ENCODE peak calls at places on chromosomes 16 and 17, in eight cellular contexts. W, S, U, Z, E, M, H and J are unnamed samples.

GRCh38 chr17:44133918-44134476 is 7.7 kb upstream of the HROB start:
- DNase-seq in Z (no peak), M (no peak), U (no peak), E (no peak), H (no peak), W (no peak), S (no peak), J (no peak)

GRCh38 chr17:13046361-13046760 is 28.5 kb upstream of the ELAC2 start:
- DNase-seq in U (no peak), M (no peak), S (no peak), W (no peak), Z (no peak), H (no peak), E (no peak), J (no peak)

GRCh38 chr17:62096401-62096670 is 31.3 kb upstream of the MED13 start:
- DNase-seq in M (no peak), U (no peak), H (no peak), W (no peak), Z (no peak), S (no peak), E (no peak), J (no peak)

GRCh38 chr17:45577571-45578279 is 87.2 kb upstream of the PLEKHM1 start:
- DNase-seq in U (no peak), E (no peak), H (no peak), M (no peak), W (no peak), S (no peak), Z (no peak), J (no peak)

GRCh38 chr16:50252874-50253510 is 13.4 kb upstream of the ADCY7 start:
- DNase-seq in W (no peak), S (no peak), H (no peak), U (no peak), E (no peak), M (no peak), Z (no peak), J (no peak)

GRCh38 chr16:86046026-86046713 is 147.2 kb downstream of the IRF8 start:
- DNase-seq in U (no peak), Z (no peak), M (no peak), S (no peak), H (no peak), W (no peak), E (no peak), J (no peak)

GRCh38 chr16:54094641-54095040 is 191.9 kb downstream of the IRX3 start:
- DNase-seq in E (no peak), M (no peak), W (no peak), Z (no peak), S (no peak), U (no peak), H (no peak), J (no peak)

GRCh38 chr17:6475411-6475810 is 31.2 kb downstream of the PIMREG start:
- DNase-seq in S (no peak), E (no peak), U (no peak), Z (no peak), W (no peak), H (no peak), M (no peak), J (no peak)

GRCh38 chr16:3171855-3172593 is 16.0 kb upstream of the OR1F1 start:
- DNase-seq in Z (no peak), U (no peak), H (no peak), M (no peak), S (peak; percentile 59), E (peak; percentile 40), W (no peak), J (no peak)

GRCh38 chr16:49542391-49542891 is 168.8 kb downstream of the C16orf78 start:
- DNase-seq in U (no peak), S (no peak), Z (no peak), H (no peak), M (no peak), W (no peak), E (no peak), J (peak; percentile 37)

GRCh38 chr17:69637399-69638165 is 223.1 kb downstream of the MAP2K6 start:
- DNase-seq in H (no peak), Z (peak; percentile 39), W (peak; percentile 33), M (no peak), S (no peak), E (no peak), U (no peak), J (peak; percentile 74)

GRCh38 chr17:15398291-15398690 is 56.9 kb upstream of the TEKT3 start:
- DNase-seq in Z (no peak), H (no peak), M (peak; percentile 49), W (no peak), U (peak; percentile 76), S (no peak), E (no peak), J (peak; percentile 66)

GRCh38 chr16:30005341-30006094 is 5.3 kb downstream of the DOC2A start:
- DNase-seq in S (no peak), H (no peak), M (peak; percentile 10), W (no peak), Z (peak; percentile 69), U (peak; percentile 73), E (peak; percentile 27), J (no peak)

GRCh38 chr17:28118362-28118761 is 75.9 kb downstream of the NLK start:
- DNase-seq in E (no peak), W (no peak), U (no peak), Z (no peak), H (no peak), M (no peak), S (no peak), J (no peak)

GRCh38 chr16:85569615-85570212 is 43.4 kb upstream of the GSE1 start:
- DNase-seq in Z (no peak), E (no peak), H (peak; percentile 50), S (peak; percentile 8), M (peak; percentile 79), U (no peak), W (no peak), J (peak; percentile 90)

GRCh38 chr17:38970804-38971203 is 3.6 kb upstream of the FBXO47 start:
- DNase-seq in W (no peak), U (no peak), M (no peak), S (no peak), H (no peak), E (no peak), Z (no peak), J (no peak)

GRCh38 chr16:12988071-12988470 is 86.7 kb downstream of the SHISA9 start:
- DNase-seq in Z (no peak), S (no peak), H (no peak), U (no peak), M (no peak), E (no peak), W (no peak), J (no peak)

GRCh38 chr17:10875984-10876555 is 38.2 kb upstream of the PIRT start:
- DNase-seq in W (no peak), H (peak; percentile 45), U (peak; percentile 58), E (peak; percentile 6), Z (peak; percentile 48), M (no peak), S (peak; percentile 9), J (peak; percentile 2)

GRCh38 chr17:28812136-28812979 is 30.2 kb downstream of the FAM222B start:
- DNase-seq in M (peak; percentile 95), Z (peak; percentile 99), W (peak; percentile 92), E (peak; percentile 91), U (peak; percentile 99), S (peak; percentile 94), H (peak; percentile 98), J (peak; percentile 96)

GRCh38 chr16:1305823-1306222 is 3.6 kb upstream of the UBE2I start:
- DNase-seq in H (no peak), M (no peak), Z (no peak), E (no peak), S (no peak), W (no peak), U (no peak), J (no peak)

GRCh38 chr16:27408012-27408601 is 6.1 kb downstream of the IL21R start:
- DNase-seq in S (peak; percentile 61), H (no peak), Z (peak; percentile 1), E (peak; percentile 51), W (no peak), M (no peak), U (peak; percentile 70), J (peak; percentile 69)

GRCh38 chr16:27370318-27370717 is 31.7 kb upstream of the IL21R start:
- DNase-seq in H (no peak), M (no peak), W (no peak), U (no peak), E (no peak), Z (no peak), S (no peak), J (no peak)

GRCh38 chr16:10114411-10114810 is 67.8 kb downstream of the GRIN2A start:
- DNase-seq in M (no peak), S (no peak), Z (peak; percentile 52), U (no peak), W (no peak), E (no peak), H (no peak), J (peak; percentile 31)

GRCh38 chr17:42832934-42833770 is at the start of gene PSME3:
- DNase-seq in Z (peak; percentile 97), H (peak; percentile 96), E (peak; percentile 87), M (peak; percentile 71), U (peak; percentile 91), S (peak; percentile 87), W (peak; percentile 47), J (peak; percentile 89)

GRCh38 chr16:68289621-68290329 is 21.0 kb downstream of the SLC7A6OS start:
- DNase-seq in M (no peak), S (peak; percentile 36), H (no peak), U (no peak), W (no peak), Z (no peak), E (peak; percentile 40), J (peak; percentile 31)

GRCh38 chr16:81634380-81635121 is 144.5 kb upstream of the PLCG2 start:
- DNase-seq in M (no peak), H (no peak), U (no peak), Z (no peak), E (no peak), S (no peak), W (no peak), J (peak; percentile 84)

GRCh38 chr16:4695473-4696171 is 2.3 kb downstream of the NUDT16L1 start:
- DNase-seq in E (no peak), H (no peak), S (no peak), W (no peak), M (no peak), U (no peak), Z (no peak), J (no peak)

GRCh38 chr16:4944333-4945281 is 7.7 kb upstream of the PPL start:
- DNase-seq in Z (peak; percentile 98), H (peak; percentile 90), S (no peak), U (peak; percentile 91), W (peak; percentile 95), M (peak; percentile 90), E (no peak), J (peak; percentile 98)

GRCh38 chr17:10197721-10198508 is 491 bp downstream of the GAS7 start:
- DNase-seq in Z (peak; percentile 62), S (no peak), U (peak; percentile 35), M (no peak), W (no peak), E (no peak), H (peak; percentile 52), J (no peak)